ENCODE peak calls at places on chromosomes 7 and 10, in eight cellular contexts. Y is astrocyte of the hippocampus; G is head of caudate nucleus; R is stimulated activated CD4-positive, alpha-beta T cell treated with anti-CD3 and anti-CD28 coated beads, Interleukin-2, amount 100 ng/mL, for 24 hours; L is PC-9; B is NCI-H510A treated with DMSO at 0.1 percent for 48 hours; V is psoas muscle; D is activated T-cell treated with anti-CD3 and anti-CD28 coated beads, Interleukin-2, amount 50 U/mL, for 72 hours. K is an unnamed sample.

GRCh38 chr7:24241216-24241615 is 42.8 kb upstream of the NPY start:
- DNase-seq in G (no peak), D (no peak), L (no peak), R (no peak), V (no peak), Y (peak; percentile 16), B (no peak), K (no peak)

GRCh38 chr7:23020742-23021401 is 6.9 kb upstream of the HYCC1 start:
- DNase-seq in D (peak; percentile 31), R (no peak), L (peak; percentile 34), Y (peak; percentile 62), G (no peak), B (no peak), V (peak; percentile 55), K (peak; percentile 29)

GRCh38 chr10:70872281-70872680 is 16.1 kb downstream of the PCBD1 start:
- DNase-seq in V (no peak), D (no peak), L (no peak), B (no peak), G (no peak), R (no peak), Y (no peak), K (no peak)

GRCh38 chr10:62972103-62972502 is 155.9 kb upstream of the EGR2 start:
- DNase-seq in B (no peak), R (no peak), L (no peak), G (no peak), V (no peak), Y (peak; percentile 36), D (no peak), K (no peak)

GRCh38 chr10:49600781-49601400 is 9.2 kb upstream of the SLC18A3 start:
- DNase-seq in Y (no peak), G (no peak), V (no peak), L (no peak), D (no peak), R (no peak), B (no peak), K (no peak)

GRCh38 chr10:46283945-46284285 is 2.9 kb upstream of the ANTXRL start:
- DNase-seq in V (no peak), L (no peak), D (no peak), B (no peak), R (no peak), G (no peak), Y (no peak), K (no peak)

GRCh38 chr7:89695241-89695640 is 459.0 kb upstream of the STEAP1 start:
- DNase-seq in G (no peak), D (no peak), V (no peak), B (no peak), R (no peak), L (no peak), Y (no peak), K (no peak)

GRCh38 chr10:110993024-110993693 is 73.8 kb downstream of the SHOC2 start:
- DNase-seq in Y (peak; percentile 76), V (no peak), G (no peak), D (peak; percentile 39), B (no peak), L (no peak), R (no peak), K (peak; percentile 24)

GRCh38 chr7:7944619-7945282 is 23.8 kb upstream of the GLCCI1 start:
- DNase-seq in Y (no peak), G (no peak), B (no peak), R (peak; percentile 51), L (no peak), V (peak; percentile 31), D (peak; percentile 71), K (peak; percentile 46)

GRCh38 chr10:6619663-6620062 is 39.6 kb upstream of the PRKCQ start:
- DNase-seq in D (no peak), B (no peak), Y (no peak), R (no peak), G (no peak), L (no peak), V (no peak), K (no peak)

GRCh38 chr10:60425392-60426110 is 35.9 kb upstream of the ANK3 start:
- DNase-seq in G (no peak), D (no peak), Y (peak; percentile 51), B (no peak), L (no peak), R (no peak), V (no peak), K (no peak)

GRCh38 chr10:131926253-131926652 is 25.4 kb downstream of the PPP2R2D start:
- DNase-seq in G (no peak), Y (no peak), V (no peak), D (no peak), L (no peak), B (no peak), R (no peak), K (no peak)

GRCh38 chr7:24905996-24906770 is 73.8 kb downstream of the OSBPL3 start:
- DNase-seq in V (no peak), L (peak; percentile 73), Y (no peak), D (no peak), B (no peak), G (no peak), R (no peak), K (no peak)

GRCh38 chr7:134602921-134603394 is 43.7 kb upstream of the BPGM start:
- DNase-seq in R (no peak), L (no peak), D (no peak), V (no peak), G (no peak), B (no peak), Y (no peak), K (no peak)

GRCh38 chr7:70634610-70635068 is 497.3 kb upstream of the GALNT17 start:
- DNase-seq in B (no peak), V (no peak), G (no peak), R (no peak), D (no peak), L (no peak), Y (peak; percentile 85), K (no peak)

GRCh38 chr7:40008218-40008815 is 58.3 kb downstream of the CDK13 start:
- DNase-seq in B (no peak), G (no peak), Y (peak; percentile 72), D (no peak), R (no peak), L (no peak), V (no peak), K (no peak)

GRCh38 chr7:130486963-130487324 is 4.9 kb upstream of the MEST start:
- DNase-seq in D (no peak), R (no peak), G (no peak), V (no peak), L (no peak), Y (no peak), B (no peak), K (no peak)

GRCh38 chr7:157614457-157615020 is 277.7 kb downstream of the DNAJB6 start:
- DNase-seq in R (no peak), B (no peak), Y (no peak), V (no peak), D (no peak), G (peak; percentile 29), L (no peak), K (no peak)

GRCh38 chr7:107180378-107180777 is 11.6 kb downstream of the HBP1 start:
- DNase-seq in D (peak; percentile 65), L (peak; percentile 35), B (no peak), R (peak; percentile 71), V (no peak), G (no peak), Y (peak; percentile 76), K (peak; percentile 83)

GRCh38 chr10:114045071-114045737 is 1.5 kb downstream of the ADRB1 start:
- DNase-seq in Y (peak; percentile 58), G (no peak), D (peak; percentile 13), B (peak; percentile 63), R (no peak), L (no peak), V (peak; percentile 29), K (peak; percentile 21)

GRCh38 chr7:2721842-2722241 is 33.8 kb downstream of the AMZ1 start:
- DNase-seq in V (no peak), L (no peak), Y (no peak), G (no peak), B (no peak), D (no peak), R (no peak), K (no peak)

GRCh38 chr10:33241351-33241750 is 93.1 kb downstream of the NRP1 start:
- DNase-seq in Y (no peak), L (no peak), G (no peak), R (no peak), D (no peak), B (no peak), V (no peak), K (no peak)

GRCh38 chr10:102120987-102121738 is 995 bp upstream of the LDB1 start:
- DNase-seq in L (no peak), Y (peak; percentile 60), V (peak; percentile 46), R (peak; percentile 35), G (peak; percentile 56), D (peak; percentile 22), B (peak; percentile 75), K (no peak)

GRCh38 chr7:137933270-137934017 is 68.4 kb downstream of the CREB3L2 start:
- DNase-seq in D (no peak), V (peak; percentile 61), B (no peak), R (no peak), Y (peak; percentile 63), L (no peak), G (no peak), K (no peak)

GRCh38 chr10:23293145-23293724 is 51.4 kb downstream of the C10orf67 start:
- DNase-seq in L (no peak), D (peak; percentile 49), B (no peak), R (peak; percentile 35), V (no peak), G (no peak), Y (peak; percentile 61), K (peak; percentile 32)

GRCh38 chr7:44196450-44196872 is 4.3 kb upstream of the YKT6 start:
- DNase-seq in L (peak; percentile 48), Y (peak; percentile 77), R (peak; percentile 37), G (no peak), D (peak; percentile 45), B (peak; percentile 24), V (no peak), K (peak; percentile 26)

GRCh38 chr10:71213127-71213616 is 802 bp downstream of the UNC5B start:
- DNase-seq in G (peak; percentile 52), V (peak; percentile 34), L (peak; percentile 63), B (peak; percentile 92), Y (peak; percentile 84), R (no peak), D (peak; percentile 55), K (peak; percentile 42)

GRCh38 chr7:116422651-116423050 is 76.9 kb upstream of the CAV2 start:
- DNase-seq in Y (no peak), L (no peak), R (no peak), G (no peak), D (no peak), B (no peak), V (no peak), K (no peak)

GRCh38 chr7:136062625-136063336 is 85.6 kb upstream of the MTPN start:
- DNase-seq in V (no peak), D (no peak), G (no peak), B (peak; percentile 53), R (no peak), Y (no peak), L (no peak), K (no peak)

GRCh38 chr10:116947838-116948529 is 57.0 kb downstream of the SHTN1 start:
- DNase-seq in G (no peak), Y (peak; percentile 65), R (no peak), D (no peak), L (peak; percentile 16), V (no peak), B (no peak), K (no peak)